ENCODE peak calls at places on chromosomes 7 and 10, in six cellular contexts. B, Z, Q, D, W and L are unnamed samples.

GRCh38 chr7:67595421-67595820 is 598.8 kb downstream of the TYW1 start:
- DNase-seq in D (no peak), B (no peak), Q (no peak), W (no peak), Z (no peak), L (no peak)

GRCh38 chr10:101208543-101208942 is 20.7 kb downstream of the LBX1 start:
- DNase-seq in Q (no peak), Z (no peak), B (no peak), W (no peak), D (no peak), L (no peak)

GRCh38 chr10:14560274-14560673 is 214.4 kb downstream of the FAM107B start:
- DNase-seq in B (peak; percentile 61), Z (no peak), D (no peak), Q (peak; percentile 37), W (no peak), L (peak; percentile 56)

GRCh38 chr7:91046322-91047088 is 217.7 kb upstream of the FZD1 start:
- DNase-seq in Z (no peak), W (peak; percentile 17), B (no peak), D (peak; percentile 41), Q (peak; percentile 41), L (no peak)

GRCh38 chr10:129079705-129080104 is 387.3 kb upstream of the MGMT start:
- DNase-seq in Z (no peak), Q (no peak), B (no peak), W (no peak), D (no peak), L (peak; percentile 61)

GRCh38 chr7:74311305-74311744 is 22.1 kb downstream of the CLIP2 start:
- DNase-seq in W (no peak), B (no peak), Z (no peak), Q (no peak), D (no peak), L (no peak)

GRCh38 chr7:151249034-151249731 is 689 bp upstream of the SMARCD3 start:
- DNase-seq in D (peak; percentile 72), Z (peak; percentile 83), Q (peak; percentile 88), W (no peak), B (peak; percentile 63), L (peak; percentile 54)

GRCh38 chr10:97648557-97649404 is 8.3 kb downstream of the PI4K2A start:
- DNase-seq in D (peak; percentile 84), W (peak; percentile 93), Z (peak; percentile 61), B (no peak), Q (peak; percentile 73), L (no peak)

GRCh38 chr10:79399242-79399831 is 46.1 kb downstream of the ZCCHC24 start:
- DNase-seq in B (peak; percentile 75), Q (peak; percentile 95), D (peak; percentile 99), Z (peak; percentile 88), W (peak; percentile 95), L (peak; percentile 63)

GRCh38 chr10:98289802-98290209 is 21.8 kb upstream of the LOXL4 start:
- DNase-seq in Z (no peak), B (no peak), D (no peak), Q (no peak), W (no peak), L (no peak)

GRCh38 chr7:145903658-145904057 is 212.9 kb upstream of the CNTNAP2 start:
- DNase-seq in D (no peak), W (no peak), B (no peak), Q (no peak), Z (no peak), L (no peak)

GRCh38 chr10:129972966-129973673 is 9.0 kb upstream of the EBF3 start:
- DNase-seq in W (no peak), Z (no peak), B (no peak), D (no peak), Q (no peak), L (peak; percentile 31)

GRCh38 chr7:80387634-80388033 is 124.2 kb downstream of the GNAT3 start:
- DNase-seq in D (peak; percentile 6), W (no peak), B (peak; percentile 42), Q (peak; percentile 84), Z (no peak), L (no peak)

GRCh38 chr7:77199008-77199966 is at the start of gene FGL2:
- DNase-seq in Z (peak; percentile 37), B (no peak), Q (peak; percentile 50), D (peak; percentile 85), W (peak; percentile 6), L (peak; percentile 74)

GRCh38 chr10:100656479-100656878 is 88.9 kb upstream of the PAX2 start:
- DNase-seq in W (no peak), Q (peak; percentile 23), Z (peak; percentile 63), B (peak; percentile 72), D (peak; percentile 39), L (peak; percentile 72)

GRCh38 chr7:136489808-136490207 is 378.6 kb upstream of the CHRM2 start:
- DNase-seq in Z (no peak), W (no peak), B (no peak), Q (no peak), D (no peak), L (no peak)

GRCh38 chr10:31706921-31707571 is 221.6 kb downstream of the ARHGAP12 start:
- DNase-seq in W (no peak), B (no peak), Z (peak; percentile 26), D (peak; percentile 18), Q (peak; percentile 17), L (peak; percentile 28)

GRCh38 chr10:132710036-132710686 is 75.8 kb downstream of the NKX6-2 start:
- DNase-seq in B (no peak), Q (no peak), W (no peak), Z (no peak), D (no peak), L (no peak)

GRCh38 chr7:108181073-108181985 is 51.2 kb upstream of the LAMB4 start:
- DNase-seq in B (no peak), D (peak; percentile 78), Z (peak; percentile 68), Q (peak; percentile 80), W (peak; percentile 19), L (peak; percentile 51)

GRCh38 chr7:2623698-2624014 is 8.1 kb upstream of the TTYH3 start:
- DNase-seq in Z (no peak), D (no peak), W (no peak), B (no peak), Q (no peak), L (no peak)

GRCh38 chr7:51029586-51030230 is 247.0 kb upstream of the GRB10 start:
- DNase-seq in B (no peak), W (peak; percentile 71), D (peak; percentile 79), Z (no peak), Q (peak; percentile 89), L (no peak)

GRCh38 chr7:1721047-1721687 is 51.1 kb downstream of the ELFN1 start:
- DNase-seq in Z (no peak), W (no peak), Q (no peak), D (no peak), B (no peak), L (no peak)

GRCh38 chr7:143299840-143300239 is 11.7 kb downstream of the CASP2 start:
- DNase-seq in B (peak; percentile 66), Z (peak; percentile 42), W (no peak), D (no peak), Q (peak; percentile 18), L (peak; percentile 56)

DNA sequence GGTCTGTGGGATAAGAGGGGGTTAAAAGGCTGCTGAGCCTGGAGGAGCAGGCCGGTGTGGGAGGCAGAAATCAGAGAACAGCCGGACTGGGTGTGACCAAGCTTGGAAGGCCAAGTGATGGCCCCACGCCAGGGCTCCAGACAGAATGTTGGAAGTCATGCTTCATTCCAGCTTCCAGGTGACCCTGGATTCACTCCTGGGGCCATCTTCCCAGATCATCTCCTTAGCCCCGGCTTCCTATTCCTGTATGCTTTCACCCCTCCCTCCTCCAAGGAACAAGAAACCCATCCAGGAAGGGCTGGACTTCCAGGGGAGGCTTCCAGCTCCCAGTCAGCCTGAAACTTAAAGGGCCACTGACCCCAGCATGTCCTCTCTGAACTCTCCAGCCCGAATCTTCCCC is 1.0 kb downstream of the INMT start:
- DNase-seq in Q (peak; percentile 61), B (no peak), D (peak; percentile 87), Z (no peak), W (no peak), L (no peak)
- H3K4me3 ChIP-seq in Q (peak overlapping the region; percentile 70), B (no peak overlapping the region), D (peak overlapping the region; percentile 67), Z (no peak overlapping the region), W (no peak overlapping the region), L (no peak overlapping the region)

GRCh38 chr10:43855667-43856210 is 207.1 kb upstream of the ZNF32 start:
- DNase-seq in D (peak; percentile 74), Q (no peak), B (no peak), Z (no peak), W (no peak), L (no peak)
- H3K4me3 ChIP-seq in D (no peak overlapping the region), Q (no peak overlapping the region), B (no peak overlapping the region), Z (no peak overlapping the region), W (no peak overlapping the region), L (no peak overlapping the region)

GRCh38 chr7:29194206-29194593 is 375 bp upstream of the CHN2 start:
- DNase-seq in B (peak; percentile 56), Z (peak; percentile 45), W (no peak), Q (peak; percentile 18), D (peak; percentile 7), L (peak; percentile 72)
- H3K4me3 ChIP-seq in B (peak overlapping the region; percentile 49), Z (peak overlapping the region; percentile 97), W (peak overlapping the region; percentile 36), Q (peak overlapping the region; percentile 83), D (peak overlapping the region; percentile 67), L (peak overlapping the region; percentile 72)

DNA sequence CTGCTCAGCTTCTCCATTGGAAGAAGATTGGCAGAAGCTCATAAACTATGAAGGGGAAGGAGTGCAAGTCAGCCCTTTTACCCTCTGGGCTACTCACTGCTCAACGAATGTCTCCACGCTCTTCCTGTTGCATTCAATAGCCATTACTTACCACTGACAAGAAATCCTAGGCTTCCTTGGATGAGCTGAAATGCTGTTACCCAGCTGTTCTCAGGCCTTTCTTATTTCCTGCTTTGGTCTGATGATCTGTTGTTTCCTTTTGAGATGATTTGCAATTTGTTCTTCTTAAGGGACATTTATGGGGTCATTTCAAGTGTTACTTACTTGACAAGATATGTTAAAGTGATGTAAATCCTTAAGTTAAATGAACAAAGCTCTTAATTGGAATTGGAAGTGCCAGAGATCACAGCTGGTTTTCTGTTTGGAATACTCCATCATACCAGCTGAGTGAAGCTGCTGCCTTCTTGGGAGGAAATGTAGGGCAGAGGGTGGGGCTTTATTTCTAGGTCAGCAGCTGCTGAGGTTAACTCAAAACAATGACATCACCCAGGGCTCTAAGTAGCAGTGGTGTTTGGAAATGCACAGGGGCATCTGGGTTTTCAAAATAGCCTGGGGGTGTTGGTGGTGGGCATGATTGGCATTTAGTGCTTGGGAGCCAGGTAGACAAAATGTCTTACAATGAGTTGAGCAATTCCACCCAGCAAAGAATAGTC is 169.9 kb downstream of the PRKCQ start:
- DNase-seq in Z (peak; percentile 40), W (peak; percentile 32), B (no peak), D (peak; percentile 62), Q (peak; percentile 78), L (no peak)
- H3K4me3 ChIP-seq in Z (no peak overlapping the region), W (no peak overlapping the region), B (no peak overlapping the region), D (no peak overlapping the region), Q (peak overlapping the region; percentile 60), L (no peak overlapping the region)

GRCh38 chr10:10397906-10398305 is 619.8 kb upstream of the CELF2 start:
- DNase-seq in W (no peak), D (peak; percentile 2), Z (no peak), B (no peak), Q (no peak), L (no peak)
- H3K4me3 ChIP-seq in W (no peak overlapping the region), D (no peak overlapping the region), Z (no peak overlapping the region), B (no peak overlapping the region), Q (no peak overlapping the region), L (no peak overlapping the region)